ENCODE peak calls at places on chromosomes 3 and 15, in seven cellular contexts. C is psoas muscle; F is effector memory CD4-positive, alpha-beta T cell; L is ovary; G is IMR-90; D is left lung; Z is hepatocyte. J is an unnamed sample. For H3K4me1, the result is how much of the 10 kb centered on the place peaks cover.

GRCh38 chr15:48582472-48583235 is 62.9 kb downstream of the FBN1 start:
- DNase-seq in C (no peak), F (no peak), L (no peak), G (peak), D (no peak), Z (no peak), J (no peak)

GRCh38 chr3:198093082-198093679 is 133.2 kb downstream of the LMLN start:
- DNase-seq in C (no peak), F (no peak), L (no peak), G (no peak), D (no peak), Z (no peak), J (no peak)

GRCh38 chr15:96177279-96177678 is 153.2 kb upstream of the NR2F2 start:
- DNase-seq in C (no peak), F (no peak), L (no peak), G (no peak), D (no peak), Z (no peak), J (no peak)

GRCh38 chr3:186042521-186043202 is 66.2 kb downstream of the ETV5 start:
- DNase-seq in C (no peak), F (no peak), L (no peak), G (peak), D (no peak), Z (no peak), J (no peak)

GRCh38 chr3:66582721-66583141 is 81.9 kb upstream of the LRIG1 start:
- DNase-seq in C (peak), F (peak), L (no peak), G (no peak), D (no peak), Z (no peak), J (no peak)

GRCh38 chr3:195544634-195545033 is 1.5 kb upstream of the PPP1R2 start:
- DNase-seq in C (peak), F (no peak), L (peak), G (no peak), D (no peak), Z (no peak), J (no peak)

GRCh38 chr15:71753346-71753745 is 57.0 kb upstream of the NR2E3 start:
- DNase-seq in C (no peak), F (no peak), L (no peak), G (peak), D (no peak), Z (no peak), J (no peak)

GRCh38 chr15:64224508-64224907 is 61.7 kb upstream of the PPIB start:
- DNase-seq in C (no peak), F (no peak), L (peak), G (peak), D (no peak), Z (peak), J (peak)

GRCh38 chr15:51281368-51281967 is 56.9 kb downstream of the CYP19A1 start:
- DNase-seq in C (peak), F (no peak), L (no peak), G (peak), D (peak), Z (peak), J (peak)

GRCh38 chr3:51393564-51393963 is 2.5 kb downstream of the RBM15B start:
- DNase-seq in C (no peak), F (no peak), L (no peak), G (no peak), D (no peak), Z (no peak), J (no peak)

GRCh38 chr3:109072208-109072607 is 45.7 kb downstream of the MORC1 start:
- DNase-seq in C (no peak), F (no peak), L (no peak), G (no peak), D (no peak), Z (no peak), J (no peak)

GRCh38 chr3:56624725-56625124 is 58.3 kb downstream of the TASOR start:
- DNase-seq in C (no peak), F (no peak), L (no peak), G (peak), D (no peak), Z (no peak), J (no peak)

DNA sequence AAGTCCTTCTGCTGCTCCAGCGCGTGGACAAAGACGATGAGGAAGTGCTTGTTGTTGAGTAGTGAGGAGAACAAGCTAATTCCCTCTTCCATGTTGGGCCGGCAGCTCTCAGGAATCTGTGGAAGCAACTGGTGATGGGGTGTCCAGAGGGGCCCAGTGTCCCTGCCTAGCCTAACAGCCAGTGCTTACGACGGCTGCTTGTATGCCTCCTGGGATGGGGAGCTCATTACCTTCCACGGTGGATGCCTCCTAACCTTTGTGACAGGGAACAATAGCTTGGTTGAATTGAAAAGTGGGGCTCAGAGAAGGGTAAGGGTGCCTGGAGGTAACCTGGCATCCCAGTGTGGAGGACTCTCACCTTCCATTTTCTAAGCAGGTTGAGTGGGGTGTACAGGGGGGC is 22.9 kb downstream of the H1-8 start:
- DNase-seq in C (no peak), F (no peak), L (no peak), G (no peak), D (no peak), Z (no peak), J (no peak)
- H3K4me1 ChIP-seq in C (under half), F (under half), L (under half), G (under half), D (under half), Z (under half), J (under half)

GRCh38 chr3:194087995-194088841 is 47.7 kb upstream of the HES1 start:
- DNase-seq in C (no peak), F (no peak), L (no peak), G (no peak), D (no peak), Z (no peak), J (no peak)

GRCh38 chr3:194091141-194091540 is 44.8 kb upstream of the HES1 start:
- DNase-seq in C (no peak), F (no peak), L (no peak), G (peak), D (no peak), Z (no peak), J (no peak)

GRCh38 chr3:194092770-194093336 is 43.1 kb upstream of the HES1 start:
- DNase-seq in C (no peak), F (no peak), L (no peak), G (no peak), D (no peak), Z (no peak), J (no peak)

GRCh38 chr3:194089357-194090177 is 46.4 kb upstream of the HES1 start:
- DNase-seq in C (peak), F (no peak), L (peak), G (peak), D (peak), Z (peak), J (peak)

GRCh38 chr3:194090716-194091115 is 45.2 kb upstream of the HES1 start:
- DNase-seq in C (no peak), F (no peak), L (no peak), G (no peak), D (no peak), Z (no peak), J (no peak)
- H3K27ac ChIP-seq in C (no peak), F (no peak), L (no peak), G (no peak), D (no peak), Z (no peak), J (no peak)

GRCh38 chr3:14429689-14430452 is 27.5 kb downstream of the SLC6A6 start:
- DNase-seq in C (no peak), F (no peak), L (no peak), G (no peak), D (no peak), Z (no peak), J (no peak)
- H3K4me1 ChIP-seq in C (half or more), F (half or more), L (under half), G (under half), D (under half), Z (under half), J (under half)

GRCh38 chr15:62605292-62605691 is 437.3 kb upstream of the TPM1 start:
- DNase-seq in C (no peak), F (no peak), L (no peak), G (no peak), D (no peak), Z (no peak), J (no peak)

GRCh38 chr15:62608369-62608768 is 434.2 kb upstream of the TPM1 start:
- DNase-seq in C (no peak), F (no peak), L (no peak), G (no peak), D (no peak), Z (no peak), J (no peak)

GRCh38 chr15:62603757-62604156 is 438.7 kb upstream of the C2CD4B start:
- DNase-seq in C (no peak), F (no peak), L (no peak), G (no peak), D (no peak), Z (no peak), J (peak)

GRCh38 chr15:62607643-62608042 is 434.9 kb upstream of the TPM1 start:
- DNase-seq in C (no peak), F (no peak), L (no peak), G (peak), D (no peak), Z (no peak), J (no peak)

DNA sequence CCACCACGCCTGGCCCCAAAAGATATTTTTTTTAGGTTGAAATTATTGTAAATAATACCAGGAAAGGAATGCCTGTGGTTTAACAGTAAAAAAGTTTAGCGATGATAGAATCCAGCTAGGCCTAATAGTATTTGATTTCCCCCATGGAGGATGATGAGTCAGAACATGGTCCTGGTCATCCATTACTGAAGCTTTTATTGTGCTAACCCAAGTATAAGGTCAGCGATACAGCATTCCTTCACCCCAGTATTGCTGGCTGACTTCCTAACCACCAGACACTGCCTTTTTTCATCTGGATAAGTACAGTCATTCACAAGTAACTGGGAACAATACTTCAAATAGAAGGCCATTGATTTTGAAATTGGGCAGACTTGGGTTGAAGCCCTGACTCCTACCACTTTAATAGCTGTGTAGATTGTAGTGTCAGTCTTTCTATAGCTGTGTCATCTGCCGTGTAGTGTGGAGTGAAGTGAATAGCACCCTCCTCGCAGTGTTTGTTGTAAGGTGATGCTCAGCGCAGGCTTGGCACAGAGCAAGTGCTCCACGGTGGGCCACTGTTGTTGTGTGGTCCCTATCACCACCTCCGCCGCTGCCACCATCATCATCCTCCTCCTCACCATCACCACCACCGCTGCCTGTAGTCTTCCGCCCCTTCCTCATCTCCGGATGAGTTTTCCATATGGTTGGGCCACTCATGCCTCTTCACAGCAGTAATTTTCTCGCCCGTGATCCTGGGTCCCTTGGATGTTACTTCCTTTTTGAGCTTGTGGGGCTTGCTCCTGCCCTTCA is 436.0 kb upstream of the TPM1 start:
- DNase-seq in C (no peak), F (no peak), L (no peak), G (peak), D (no peak), Z (no peak), J (no peak)
- H3K27ac ChIP-seq in C (no peak), F (no peak), L (no peak), G (peak), D (no peak), Z (no peak), J (no peak)

J was measured in prostate gland.